ENCODE peak calls at places on chromosomes 1 and 21, in five cellular contexts. B, E, N, J and H are unnamed samples.

GRCh38 chr1:22263359-22263758 is 120.5 kb upstream of the WNT4 start:
- DNase-seq in B (no peak), E (no peak), N (no peak), J (no peak), H (no peak)

GRCh38 chr1:214327519-214327918 is 46.6 kb downstream of the SMYD2 start:
- DNase-seq in B (no peak), E (no peak), N (no peak), J (no peak), H (no peak)

GRCh38 chr1:225879521-225880209 is 2.5 kb downstream of the TMEM63A start:
- DNase-seq in B (no peak), E (no peak), N (peak), J (peak), H (peak)

GRCh38 chr1:60622486-60622885 is 459.9 kb upstream of the NFIA start:
- DNase-seq in B (no peak), E (no peak), N (no peak), J (no peak), H (no peak)

GRCh38 chr1:89671775-89672488 is 39.0 kb downstream of the LRRC8C start:
- DNase-seq in B (no peak), E (no peak), N (no peak), J (no peak), H (no peak)

GRCh38 chr21:34552324-34553198 is 40.6 kb upstream of the KCNE1 start:
- DNase-seq in B (no peak), E (no peak), N (no peak), J (no peak), H (no peak)

GRCh38 chr1:230768903-230769570 is 21.8 kb downstream of the CAPN9 start:
- DNase-seq in B (no peak), E (no peak), N (no peak), J (peak), H (no peak)

GRCh38 chr1:66283583-66284041 is 250.3 kb upstream of the SGIP1 start:
- DNase-seq in B (no peak), E (no peak), N (no peak), J (no peak), H (no peak)

GRCh38 chr21:45618287-45618686 is 25.2 kb upstream of the PCBP3 start:
- DNase-seq in B (no peak), E (no peak), N (no peak), J (no peak), H (no peak)

GRCh38 chr1:155481761-155482160 is 80.8 kb downstream of the ASH1L start:
- DNase-seq in B (no peak), E (no peak), N (no peak), J (no peak), H (no peak)

GRCh38 chr21:45390121-45390751 is 14.7 kb upstream of the COL18A1 start:
- DNase-seq in B (peak), E (peak), N (no peak), J (no peak), H (no peak)

GRCh38 chr1:85708826-85709222 is 591 bp upstream of the ZNHIT6 start:
- DNase-seq in B (no peak), E (no peak), N (peak), J (no peak), H (no peak)

GRCh38 chr1:75672108-75672507 is 52.4 kb upstream of the ACADM start:
- DNase-seq in B (no peak), E (no peak), N (no peak), J (no peak), H (no peak)

GRCh38 chr1:243686149-243686548 is 163.9 kb downstream of the AKT3 start:
- DNase-seq in B (no peak), E (no peak), N (no peak), J (no peak), H (no peak)

GRCh38 chr1:89889336-89889640 is 68.5 kb downstream of the LRRC8D start:
- DNase-seq in B (no peak), E (no peak), N (no peak), J (no peak), H (no peak)

GRCh38 chr1:228697209-228698016 is 37.9 kb upstream of the RHOU start:
- DNase-seq in B (peak), E (no peak), N (peak), J (peak), H (peak)

GRCh38 chr1:198156111-198156744 is 570 bp upstream of the NEK7 start:
- DNase-seq in B (peak), E (no peak), N (peak), J (peak), H (peak)

GRCh38 chr1:225943582-225943981 is 2.6 kb upstream of the LEFTY2 start:
- DNase-seq in B (no peak), E (no peak), N (no peak), J (no peak), H (no peak)

GRCh38 chr21:26007911-26008579 is 162.5 kb downstream of the APP start:
- DNase-seq in B (no peak), E (no peak), N (no peak), J (no peak), H (no peak)

GRCh38 chr1:58964428-58964827 is 180.6 kb upstream of the JUN start:
- DNase-seq in B (no peak), E (no peak), N (peak), J (peak), H (no peak)

GRCh38 chr1:44318097-44319088 is 36.7 kb downstream of the ERI3 start:
- DNase-seq in B (no peak), E (no peak), N (peak), J (peak), H (no peak)

GRCh38 chr1:212514056-212514614 is 81.4 kb downstream of the NENF start:
- DNase-seq in B (peak), E (peak), N (peak), J (peak), H (no peak)

GRCh38 chr1:210607361-210607760 is 278.7 kb downstream of the HHAT start:
- DNase-seq in B (no peak), E (no peak), N (no peak), J (no peak), H (no peak)

GRCh38 chr1:210603123-210603522 is 274.4 kb downstream of the HHAT start:
- DNase-seq in B (no peak), E (no peak), N (no peak), J (no peak), H (no peak)

GRCh38 chr1:210600421-210601195 is 271.9 kb downstream of the HHAT start:
- DNase-seq in B (no peak), E (no peak), N (no peak), J (no peak), H (no peak)

GRCh38 chr1:210608766-210609165 is 280.1 kb downstream of the HHAT start:
- DNase-seq in B (no peak), E (no peak), N (no peak), J (no peak), H (no peak)

DNA sequence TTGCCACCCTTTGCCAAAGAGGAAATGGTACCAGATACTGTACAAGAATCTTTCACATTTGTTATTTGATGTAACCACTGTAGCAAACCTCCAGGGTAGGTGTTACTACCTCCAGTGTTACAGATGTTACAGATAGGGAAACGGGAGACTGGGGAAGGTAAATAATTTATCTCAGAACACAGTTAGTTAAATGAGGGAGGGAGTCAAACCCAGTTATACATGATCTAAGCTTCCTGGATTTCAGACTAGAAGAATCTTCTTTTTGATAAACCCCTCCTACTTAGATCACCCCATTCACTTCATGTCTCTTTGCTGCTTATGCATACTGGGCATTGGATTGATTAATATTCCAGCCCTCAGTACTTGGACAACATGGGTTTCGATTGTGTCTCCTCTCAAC is 276.4 kb downstream of the HHAT start:
- DNase-seq in B (no peak), E (no peak), N (no peak), J (no peak), H (no peak)
- H3K4me3 ChIP-seq in B (no peak), E (no peak), N (no peak), J (no peak), H (no peak)

DNA sequence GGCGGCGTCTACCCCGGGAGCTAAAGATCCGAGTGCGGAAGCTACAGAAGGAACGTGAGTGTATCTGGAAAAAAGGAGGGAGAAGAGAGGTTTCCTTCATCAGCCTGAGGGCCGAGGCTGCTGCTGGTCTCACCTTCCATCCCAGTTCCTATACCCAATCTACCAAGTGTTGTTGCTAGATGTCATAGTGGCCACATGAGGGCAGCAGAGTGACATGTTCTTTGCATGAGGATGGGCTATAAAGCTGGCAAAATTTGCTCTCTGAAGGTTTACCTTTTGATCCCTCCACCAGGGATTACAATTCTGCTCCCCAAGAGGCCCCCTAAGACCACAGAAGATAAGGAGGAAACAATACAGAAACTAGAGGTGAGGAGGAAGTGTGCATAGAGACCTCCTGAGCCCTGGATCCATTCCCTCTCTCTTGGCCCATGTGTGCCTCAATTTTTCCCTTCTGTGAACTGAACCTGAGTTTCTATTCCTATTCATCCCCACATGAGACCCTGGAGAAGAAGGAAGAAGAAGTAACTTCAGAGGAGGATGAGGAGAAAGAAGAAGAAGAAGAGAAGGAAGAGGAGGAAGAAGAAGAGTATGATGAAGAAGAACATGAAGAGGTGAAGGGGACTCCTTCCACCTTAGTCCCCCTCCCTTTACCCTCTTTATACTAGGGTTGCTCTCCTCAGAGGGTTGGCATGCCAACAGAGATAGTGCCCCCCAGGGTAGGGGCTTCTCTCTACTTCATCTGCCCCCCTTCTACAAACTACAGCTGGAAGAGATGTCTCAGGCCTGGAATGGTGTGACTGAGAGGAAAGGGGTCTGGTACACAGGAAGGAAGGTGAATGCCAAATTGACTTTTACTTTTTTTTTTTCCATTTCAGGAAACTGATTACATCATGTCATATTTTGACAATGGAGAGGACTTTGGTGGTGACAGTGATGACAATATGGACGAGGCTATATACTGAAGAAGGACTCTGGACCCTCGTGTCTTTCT is 13.3 kb downstream of the POLR3GL start:
- DNase-seq in B (peak), E (no peak), N (peak), J (peak), H (peak)
- TF ChIP-seq POLR2A in B (no peak), E (no peak), N (no peak), J (no peak), H (no peak)

GRCh38 chr1:55289042-55289441 is 73.9 kb upstream of the USP24 start:
- DNase-seq in B (no peak), E (no peak), N (no peak), J (no peak), H (no peak)

GRCh38 chr1:55287732-55288131 is 72.6 kb upstream of the USP24 start:
- DNase-seq in B (no peak), E (no peak), N (no peak), J (no peak), H (no peak)

GRCh38 chr1:55286851-55287602 is 71.9 kb upstream of the USP24 start:
- DNase-seq in B (no peak), E (no peak), N (no peak), J (no peak), H (no peak)

GRCh38 chr1:55289614-55290013 is 74.5 kb upstream of the USP24 start:
- DNase-seq in B (no peak), E (no peak), N (no peak), J (no peak), H (no peak)

GRCh38 chr1:55288245-55288644 is 73.1 kb upstream of the USP24 start:
- DNase-seq in B (no peak), E (no peak), N (peak), J (no peak), H (no peak)
- H3K4me3 ChIP-seq in B (no peak), E (no peak), N (no peak), J (no peak), H (no peak)

DNA sequence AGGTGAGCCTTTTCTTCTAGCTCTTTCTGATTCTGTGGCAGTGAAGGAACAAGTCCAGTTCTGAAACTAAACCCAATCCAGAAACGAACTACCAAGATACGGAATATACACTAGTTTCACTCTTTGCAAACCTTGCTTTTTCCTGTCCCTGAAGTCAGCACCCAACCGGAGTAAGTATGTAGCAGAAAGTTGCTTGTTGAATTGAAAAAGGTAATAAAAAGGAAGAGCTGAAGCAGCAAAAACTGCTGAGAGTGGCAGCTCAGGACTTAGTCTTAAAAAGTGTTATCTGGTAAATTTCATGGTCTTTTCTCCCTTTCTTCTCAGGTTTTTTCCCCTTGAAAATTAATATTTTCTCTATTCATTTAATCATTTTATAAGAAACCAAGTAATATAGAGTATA is 9.4 kb upstream of the NT5C1A start:
- DNase-seq in B (no peak), E (no peak), N (no peak), J (no peak), H (no peak)
- TF ChIP-seq POLR2A in B (no peak), E (no peak), N (no peak), J (no peak), H (no peak)

GRCh38 chr1:170150921-170151320 is 5.2 kb downstream of the NTMT2 start:
- DNase-seq in B (no peak), E (no peak), N (no peak), J (no peak), H (no peak)

GRCh38 chr1:170149971-170150370 is 4.2 kb downstream of the NTMT2 start:
- DNase-seq in B (no peak), E (no peak), N (no peak), J (no peak), H (no peak)

GRCh38 chr1:170146861-170147260 is 1.1 kb downstream of the NTMT2 start:
- DNase-seq in B (no peak), E (no peak), N (no peak), J (no peak), H (no peak)

GRCh38 chr1:170145691-170146676 is at the start of gene NTMT2:
- DNase-seq in B (no peak), E (peak), N (no peak), J (peak), H (no peak)

GRCh38 chr1:170149241-170149640 is 3.5 kb downstream of the NTMT2 start:
- DNase-seq in B (no peak), E (no peak), N (no peak), J (no peak), H (no peak)
- H3K4me3 ChIP-seq in B (no peak), E (no peak), N (no peak), J (no peak), H (no peak)